ENCODE peak calls at places on chromosome 19, in six cellular contexts. Z, T, E, F, H and X are unnamed samples.

GRCh38 chr19:32406161-32407003 is 812 bp downstream of the DPY19L3 start:
- DNase-seq in Z (no peak), T (no peak), E (no peak), F (no peak), H (peak; percentile 38), X (no peak)

GRCh38 chr19:13731147-13731964 is 33.0 kb upstream of the MRI1 start:
- DNase-seq in Z (peak; percentile 97), T (peak; percentile 98), E (peak; percentile 93), F (peak; percentile 98), H (peak; percentile 98), X (peak; percentile 87)

GRCh38 chr19:41935781-41936415 is 7.6 kb upstream of the ERFL start:
- DNase-seq in Z (no peak), T (no peak), E (no peak), F (no peak), H (no peak), X (no peak)

GRCh38 chr19:12159773-12160414 is 3.0 kb upstream of the ZNF136 start:
- DNase-seq in Z (no peak), T (peak; percentile 36), E (no peak), F (no peak), H (no peak), X (no peak)

GRCh38 chr19:56601375-56601774 is 6.3 kb downstream of the ZNF71 start:
- DNase-seq in Z (peak; percentile 1), T (no peak), E (no peak), F (peak; percentile 8), H (no peak), X (no peak)

GRCh38 chr19:9528757-9529336 is 9.6 kb downstream of the ZNF426 start:
- DNase-seq in Z (peak; percentile 71), T (no peak), E (no peak), F (peak; percentile 9), H (peak; percentile 32), X (no peak)

GRCh38 chr19:38044267-38045111 is 137.5 kb downstream of the SIPA1L3 start:
- DNase-seq in Z (peak; percentile 41), T (no peak), E (no peak), F (peak; percentile 68), H (peak; percentile 38), X (no peak)

GRCh38 chr19:38387550-38388309 is at the start of gene GGN:
- DNase-seq in Z (peak; percentile 98), T (peak; percentile 99), E (peak; percentile 99), F (peak; percentile 93), H (peak; percentile 98), X (peak; percentile 95)

GRCh38 chr19:6773323-6773931 is 919 bp downstream of the VAV1 start:
- DNase-seq in Z (no peak), T (peak; percentile 41), E (no peak), F (no peak), H (no peak), X (no peak)

GRCh38 chr19:30333291-30334065 is 38.7 kb upstream of the ZNF536 start:
- DNase-seq in Z (no peak), T (no peak), E (no peak), F (no peak), H (no peak), X (no peak)

GRCh38 chr19:42290523-42291436 is 11.2 kb upstream of the PRR19 start:
- DNase-seq in Z (no peak), T (peak; percentile 45), E (no peak), F (no peak), H (peak; percentile 54), X (peak; percentile 62)

GRCh38 chr19:13172335-13173128 is 22.3 kb downstream of the IER2 start:
- DNase-seq in Z (no peak), T (no peak), E (no peak), F (peak; percentile 83), H (peak; percentile 91), X (no peak)

GRCh38 chr19:14405380-14405757 is 13.8 kb downstream of the DDX39A start:
- DNase-seq in Z (peak; percentile 68), T (peak; percentile 67), E (peak; percentile 52), F (no peak), H (no peak), X (no peak)

GRCh38 chr19:32675720-32676185 is at the start of gene RGS9BP:
- DNase-seq in Z (peak; percentile 49), T (peak; percentile 66), E (peak; percentile 46), F (peak; percentile 59), H (peak; percentile 82), X (peak; percentile 78)

GRCh38 chr19:48728882-48729645 is 9.5 kb upstream of the MAMSTR start:
- DNase-seq in Z (peak; percentile 42), T (peak; percentile 64), E (no peak), F (no peak), H (no peak), X (no peak)

GRCh38 chr19:30297969-30298368 is 74.2 kb upstream of the ZNF536 start:
- DNase-seq in Z (no peak), T (peak; percentile 9), E (no peak), F (no peak), H (no peak), X (no peak)

GRCh38 chr19:30322641-30323320 is 49.4 kb upstream of the ZNF536 start:
- DNase-seq in Z (no peak), T (peak; percentile 10), E (no peak), F (no peak), H (no peak), X (no peak)

GRCh38 chr19:5436948-5437306 is 18.3 kb upstream of the ZNRF4 start:
- DNase-seq in Z (no peak), T (peak; percentile 43), E (no peak), F (no peak), H (no peak), X (no peak)

GRCh38 chr19:42831221-42832019 is 48.1 kb downstream of the PSG1 start:
- DNase-seq in Z (no peak), T (no peak), E (no peak), F (no peak), H (no peak), X (no peak)

GRCh38 chr19:1055886-1056620 is 10.9 kb upstream of the ARHGAP45 start:
- DNase-seq in Z (no peak), T (peak; percentile 21), E (no peak), F (no peak), H (no peak), X (no peak)

GRCh38 chr19:2586196-2586595 is 110.3 kb downstream of the GADD45B start:
- DNase-seq in Z (peak; percentile 45), T (no peak), E (no peak), F (no peak), H (no peak), X (no peak)

GRCh38 chr19:5403968-5404640 is 51.1 kb upstream of the ZNRF4 start:
- DNase-seq in Z (peak; percentile 95), T (peak; percentile 94), E (peak; percentile 95), F (peak; percentile 81), H (peak; percentile 83), X (peak; percentile 98)

GRCh38 chr19:21833733-21834132 is 2.2 kb downstream of the ZNF43 start:
- DNase-seq in Z (no peak), T (no peak), E (no peak), F (no peak), H (no peak), X (no peak)
- H3K4ac ChIP-seq in Z (no peak overlapping the region), T (no peak overlapping the region), E (no peak overlapping the region), F (no peak overlapping the region), H (no peak overlapping the region), X (no peak overlapping the region)

DNA sequence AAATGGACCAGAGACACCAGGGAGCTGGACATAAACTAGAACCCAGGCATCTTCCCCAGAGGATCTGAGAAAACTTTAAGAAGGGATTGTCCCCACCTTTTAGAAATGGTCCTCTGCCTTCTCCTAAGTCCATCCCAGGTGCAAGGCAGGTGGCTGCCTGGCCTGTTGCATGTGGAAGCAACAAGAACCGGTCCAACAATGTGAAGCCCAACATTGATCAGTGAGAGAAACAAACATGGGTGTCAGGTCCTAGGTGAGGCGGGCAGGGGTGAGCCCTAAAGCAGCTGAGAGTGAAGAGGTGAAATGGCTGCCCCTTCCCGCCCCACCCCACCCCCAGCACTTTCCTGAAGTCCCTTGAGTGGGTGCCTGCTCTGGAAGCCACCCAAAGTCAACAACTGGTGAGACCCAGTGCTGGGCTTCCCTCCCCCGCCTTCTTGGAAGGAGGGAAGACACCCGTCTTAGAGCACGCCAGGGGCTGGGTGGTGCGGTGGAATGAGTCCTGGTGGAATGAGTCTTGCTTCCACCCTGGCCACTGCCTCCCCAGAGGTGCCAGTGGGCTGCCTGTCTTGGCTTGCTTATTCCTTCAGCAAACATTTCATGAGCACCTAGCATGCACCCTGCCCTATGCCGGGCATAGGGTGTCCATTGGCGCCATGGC is 1.7 kb downstream of the AP1M1 start:
- DNase-seq in Z (no peak), T (no peak), E (no peak), F (no peak), H (no peak), X (no peak)
- H3K9ac ChIP-seq in Z (no peak overlapping the region), T (no peak overlapping the region), E (no peak overlapping the region), F (no peak overlapping the region), H (peak overlapping the region; percentile 97), X (no peak overlapping the region)

DNA sequence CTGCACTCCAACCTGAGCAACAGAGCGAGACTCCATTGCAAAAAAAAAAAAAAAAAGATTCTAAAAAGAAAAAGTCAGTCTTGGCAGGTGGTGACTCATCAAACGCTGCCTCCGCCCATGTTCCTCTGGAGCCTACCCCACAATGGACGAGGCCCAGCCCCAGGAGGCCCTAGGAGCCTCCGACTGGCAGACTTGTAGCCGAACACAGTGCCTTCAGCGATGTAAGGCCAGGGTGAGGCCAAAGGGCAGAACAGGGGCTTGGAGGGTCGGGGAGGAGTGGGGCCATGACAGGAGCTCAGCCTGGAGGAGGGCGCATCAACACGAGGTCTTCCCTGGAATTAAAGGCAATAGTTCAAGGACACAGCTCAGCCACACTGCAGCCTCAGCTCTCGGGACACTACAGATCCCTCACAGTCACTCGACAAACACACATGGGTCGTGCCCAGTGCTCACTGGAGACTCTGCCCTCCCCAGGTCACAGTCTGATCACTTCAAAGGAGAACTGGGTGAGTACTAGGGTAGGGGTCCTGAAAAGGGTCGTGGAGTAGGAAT is 5.1 kb downstream of the USE1 start:
- DNase-seq in Z (no peak), T (no peak), E (no peak), F (peak; percentile 71), H (peak; percentile 79), X (no peak)
- H4K8ac ChIP-seq in Z (no peak overlapping the region), T (peak overlapping the region; percentile 9), E (no peak overlapping the region), F (peak overlapping the region; percentile 17), H (peak overlapping the region; percentile 70), X (no peak overlapping the region)

DNA sequence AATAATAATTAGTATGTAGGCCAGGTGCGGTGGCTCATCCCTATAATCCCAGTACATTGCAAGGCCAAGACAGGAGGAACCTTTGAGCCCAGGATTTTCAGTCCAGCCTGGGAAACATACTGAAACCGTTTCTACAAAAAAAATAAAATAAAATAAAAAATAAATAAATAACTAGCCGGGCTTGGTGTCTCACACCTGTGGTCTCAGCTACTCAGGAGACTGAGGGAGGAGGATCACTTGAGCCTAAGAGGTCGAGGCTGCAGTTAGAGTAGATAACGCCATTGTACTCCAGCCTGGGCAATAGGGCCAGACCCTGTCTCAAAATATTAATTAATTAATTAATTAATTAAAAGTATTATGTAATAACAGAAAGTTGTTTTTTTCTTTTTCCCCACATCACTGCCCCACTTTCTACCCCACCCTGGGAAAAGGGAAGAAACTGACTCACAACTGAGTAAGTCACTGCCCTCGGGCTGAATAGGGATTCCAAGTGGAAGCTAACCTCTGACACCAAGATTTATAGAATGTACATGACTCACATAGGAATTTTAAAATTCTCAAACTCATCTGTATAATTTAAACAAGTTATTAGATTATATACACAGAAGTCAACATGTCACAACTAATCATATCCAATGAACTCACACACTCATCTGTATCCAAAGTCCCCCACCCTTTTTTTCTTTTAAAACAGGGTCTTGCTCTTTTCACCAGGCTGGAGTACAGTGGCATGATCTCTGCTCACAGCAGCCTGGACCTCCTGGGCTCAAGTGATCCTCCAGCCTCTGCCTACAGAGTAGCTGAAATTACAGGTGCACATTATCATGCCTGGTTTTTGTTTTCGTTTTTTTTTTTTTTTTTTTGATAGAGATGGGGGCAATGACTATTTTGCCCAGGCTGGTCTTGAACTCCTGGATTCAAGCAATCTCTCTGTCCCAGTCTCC is 12.5 kb downstream of the ZNF611 start:
- DNase-seq in Z (no peak), T (no peak), E (no peak), F (peak; percentile 93), H (peak; percentile 88), X (no peak)
- H3K4ac ChIP-seq in Z (no peak overlapping the region), T (no peak overlapping the region), E (no peak overlapping the region), F (peak overlapping the region; percentile 76), H (no peak overlapping the region), X (no peak overlapping the region)

GRCh38 chr19:40701758-40702157 is 11.3 kb upstream of the NUMBL start:
- DNase-seq in Z (no peak), T (no peak), E (no peak), F (no peak), H (no peak), X (no peak)
- H3K9ac ChIP-seq in Z (no peak overlapping the region), T (no peak overlapping the region), E (no peak overlapping the region), F (no peak overlapping the region), H (no peak overlapping the region), X (no peak overlapping the region)